ENCODE peak calls at places on chromosomes 3 and 15, in five cellular contexts. Q is PC-9, I is HepG2, Y is HCT116, W is neural progenitor cell. K is an unnamed sample.

GRCh38 chr3:64639022-64639421 is 48.8 kb downstream of the ADAMTS9 start:
- DNase-seq in Q (no peak), W (peak), I (no peak), Y (no peak), K (no peak)

GRCh38 chr3:53196575-53197407 is 35.8 kb downstream of the PRKCD start:
- DNase-seq in Y (peak), W (peak), I (peak), Q (peak), K (peak)

GRCh38 chr3:129558772-129559564 is 16.0 kb downstream of the H1-8 start:
- DNase-seq in Q (peak), I (peak), W (no peak), Y (no peak), K (no peak)

GRCh38 chr15:27232876-27233275 is 261.9 kb downstream of the GABRG3 start:
- DNase-seq in W (no peak), Q (no peak), Y (no peak), I (no peak), K (no peak)

GRCh38 chr3:45647148-45647619 is 42.0 kb upstream of the SACM1L start:
- DNase-seq in I (peak), W (no peak), Q (peak), Y (no peak), K (peak)

GRCh38 chr3:72694398-72694797 is 153.8 kb downstream of the SHQ1 start:
- DNase-seq in Q (no peak), Y (no peak), W (no peak), I (no peak), K (no peak)

GRCh38 chr15:71337197-71337845 is 222.1 kb downstream of the THSD4 start:
- DNase-seq in Y (peak), I (no peak), Q (peak), W (no peak), K (peak)

GRCh38 chr3:128748527-128748926 is 22.5 kb downstream of the RAB7A start:
- DNase-seq in W (no peak), Q (no peak), Y (no peak), I (no peak), K (no peak)

GRCh38 chr15:70447927-70448698 is 315.2 kb downstream of the UACA start:
- DNase-seq in I (no peak), W (no peak), Q (no peak), Y (no peak), K (no peak)

GRCh38 chr3:138950006-138950644 is 3.1 kb downstream of the FOXL2NB start:
- DNase-seq in I (no peak), Q (no peak), W (peak), Y (no peak), K (no peak)

GRCh38 chr3:190497809-190498208 is 16.1 kb upstream of the IL1RAP start:
- DNase-seq in I (no peak), Y (no peak), W (no peak), Q (no peak), K (peak)

GRCh38 chr3:145017959-145018358 is 1046.3 kb downstream of the DIPK2A start:
- DNase-seq in I (no peak), Q (no peak), W (no peak), Y (no peak), K (peak)

GRCh38 chr3:153289334-153289808 is 127.3 kb downstream of the RAP2B start:
- DNase-seq in I (no peak), Y (no peak), W (no peak), Q (no peak), K (peak)

GRCh38 chr3:169173231-169173630 is 490.3 kb downstream of the MECOM start:
- DNase-seq in W (peak), Q (peak), I (no peak), Y (peak), K (peak)

GRCh38 chr15:83061680-83062079 is 5.4 kb downstream of the BTBD1 start:
- DNase-seq in I (no peak), Q (no peak), Y (no peak), W (peak), K (no peak)

GRCh38 chr3:169430687-169431404 is 232.7 kb downstream of the MECOM start:
- DNase-seq in W (no peak), Q (peak), Y (no peak), I (no peak), K (peak)

GRCh38 chr15:83698294-83698693 is 44.4 kb downstream of the ADAMTSL3 start:
- DNase-seq in I (no peak), W (no peak), Y (no peak), Q (no peak), K (peak)

GRCh38 chr3:195821403-195822130 is 9.8 kb upstream of the MUC4 start:
- DNase-seq in Y (no peak), I (no peak), Q (peak), W (no peak), K (peak)

GRCh38 chr15:64004582-64004981 is 41.7 kb downstream of the DAPK2 start:
- DNase-seq in W (no peak), I (peak), Y (peak), Q (peak), K (peak)

GRCh38 chr3:175585898-175586297 is 726.8 kb downstream of the NAALADL2 start:
- DNase-seq in Y (peak), W (no peak), I (no peak), Q (peak), K (peak)

GRCh38 chr15:70799667-70800450 is 36.5 kb upstream of the UACA start:
- DNase-seq in I (peak), Y (no peak), W (no peak), Q (peak), K (peak)

GRCh38 chr3:51929420-51930003 is 12.2 kb downstream of the RRP9 start:
- DNase-seq in Y (no peak), W (peak), I (no peak), Q (no peak), K (peak)

GRCh38 chr15:74776851-74777768 is 4.8 kb upstream of the CSK start:
- DNase-seq in Y (no peak), I (no peak), W (peak), Q (no peak), K (no peak)

GRCh38 chr3:66144792-66145733 is 75.7 kb upstream of the SLC25A26 start:
- DNase-seq in W (no peak), Y (no peak), Q (peak), I (no peak), K (peak)

GRCh38 chr3:112446343-112446742 is 52.9 kb downstream of the BTLA start:
- DNase-seq in Y (no peak), Q (no peak), W (peak), I (no peak), K (no peak)

GRCh38 chr15:60091150-60091549 is 87.0 kb downstream of the FOXB1 start:
- DNase-seq in Q (peak), W (no peak), I (peak), Y (no peak), K (peak)

GRCh38 chr15:28873585-28874139 is 12.1 kb upstream of the APBA2 start:
- DNase-seq in I (no peak), Y (no peak), W (no peak), Q (no peak), K (no peak)

GRCh38 chr3:120908030-120908802 is at the start of gene STXBP5L:
- DNase-seq in I (peak), Y (peak), Q (no peak), W (peak), K (peak)

GRCh38 chr3:102036015-102036414 is 186.7 kb downstream of the NFKBIZ start:
- DNase-seq in Y (no peak), W (no peak), I (no peak), Q (no peak), K (no peak)

GRCh38 chr3:50474717-50475116 is 28.7 kb downstream of the CACNA2D2 start:
- DNase-seq in W (no peak), I (no peak), Q (no peak), Y (no peak), K (peak)

GRCh38 chr3:197730200-197730599 is 6.5 kb downstream of the RUBCN start:
- DNase-seq in W (no peak), I (no peak), Y (no peak), Q (peak), K (peak)

GRCh38 chr3:189978753-189979152 is 141.9 kb downstream of the P3H2 start:
- DNase-seq in Q (no peak), Y (no peak), I (no peak), W (no peak), K (no peak)

GRCh38 chr3:128278761-128279593 is 125.7 kb downstream of the EEFSEC start:
- DNase-seq in I (no peak), Y (no peak), Q (no peak), W (peak), K (no peak)

GRCh38 chr15:57427367-57427821 is 51.1 kb downstream of the CGNL1 start:
- DNase-seq in W (peak), I (peak), Q (no peak), Y (no peak), K (peak)

GRCh38 chr3:99901200-99901926 is 83.7 kb downstream of the CMSS1 start:
- DNase-seq in Q (peak), W (no peak), Y (peak), I (peak), K (peak)

GRCh38 chr3:115862824-115863223 is 239.5 kb downstream of the GAP43 start:
- DNase-seq in W (peak), Y (no peak), Q (no peak), I (no peak), K (no peak)

GRCh38 chr3:48756640-48757039 is 39.6 kb upstream of the IP6K2 start:
- DNase-seq in Q (no peak), Y (no peak), I (peak), W (no peak), K (peak)

GRCh38 chr15:99536422-99537033 is 29.3 kb upstream of the MEF2A start:
- DNase-seq in Q (peak), W (no peak), I (no peak), Y (peak), K (peak)

GRCh38 chr3:141686477-141687280 is 51.4 kb upstream of the RNF7 start:
- DNase-seq in W (no peak), I (peak), Q (no peak), Y (no peak), K (peak)

GRCh38 chr3:185858502-185859225 is 33.8 kb upstream of the IGF2BP2 start:
- DNase-seq in Y (no peak), W (no peak), Q (peak), I (peak), K (no peak)

GRCh38 chr3:62375655-62376054 is 2.3 kb upstream of the FEZF2 start:
- DNase-seq in Y (no peak), W (peak), Q (no peak), I (no peak), K (no peak)

GRCh38 chr3:62376187-62376720 is 2.9 kb upstream of the FEZF2 start:
- DNase-seq in Q (no peak), I (no peak), W (no peak), Y (no peak), K (no peak)

GRCh38 chr3:62378329-62378789 is 5.0 kb upstream of the FEZF2 start:
- DNase-seq in Q (no peak), I (no peak), Y (no peak), W (peak), K (no peak)

GRCh38 chr3:62379206-62379834 is 6.0 kb upstream of the FEZF2 start:
- DNase-seq in I (no peak), W (peak), Y (no peak), Q (no peak), K (no peak)

GRCh38 chr3:62376906-62377865 is 3.8 kb upstream of the FEZF2 start:
- DNase-seq in I (no peak), Q (no peak), W (peak), Y (no peak), K (no peak)
- TF ChIP-seq EZH2 in I (no peak), Q (no peak), W (peak), Y (no peak), K (no peak)

GRCh38 chr15:89406756-89407650 is 72.4 kb upstream of the POLG start:
- DNase-seq in I (no peak), Y (no peak), W (peak), Q (no peak), K (no peak)
- TF ChIP-seq EZH2 in I (peak), Y (no peak), W (peak), Q (no peak), K (no peak)

DNA sequence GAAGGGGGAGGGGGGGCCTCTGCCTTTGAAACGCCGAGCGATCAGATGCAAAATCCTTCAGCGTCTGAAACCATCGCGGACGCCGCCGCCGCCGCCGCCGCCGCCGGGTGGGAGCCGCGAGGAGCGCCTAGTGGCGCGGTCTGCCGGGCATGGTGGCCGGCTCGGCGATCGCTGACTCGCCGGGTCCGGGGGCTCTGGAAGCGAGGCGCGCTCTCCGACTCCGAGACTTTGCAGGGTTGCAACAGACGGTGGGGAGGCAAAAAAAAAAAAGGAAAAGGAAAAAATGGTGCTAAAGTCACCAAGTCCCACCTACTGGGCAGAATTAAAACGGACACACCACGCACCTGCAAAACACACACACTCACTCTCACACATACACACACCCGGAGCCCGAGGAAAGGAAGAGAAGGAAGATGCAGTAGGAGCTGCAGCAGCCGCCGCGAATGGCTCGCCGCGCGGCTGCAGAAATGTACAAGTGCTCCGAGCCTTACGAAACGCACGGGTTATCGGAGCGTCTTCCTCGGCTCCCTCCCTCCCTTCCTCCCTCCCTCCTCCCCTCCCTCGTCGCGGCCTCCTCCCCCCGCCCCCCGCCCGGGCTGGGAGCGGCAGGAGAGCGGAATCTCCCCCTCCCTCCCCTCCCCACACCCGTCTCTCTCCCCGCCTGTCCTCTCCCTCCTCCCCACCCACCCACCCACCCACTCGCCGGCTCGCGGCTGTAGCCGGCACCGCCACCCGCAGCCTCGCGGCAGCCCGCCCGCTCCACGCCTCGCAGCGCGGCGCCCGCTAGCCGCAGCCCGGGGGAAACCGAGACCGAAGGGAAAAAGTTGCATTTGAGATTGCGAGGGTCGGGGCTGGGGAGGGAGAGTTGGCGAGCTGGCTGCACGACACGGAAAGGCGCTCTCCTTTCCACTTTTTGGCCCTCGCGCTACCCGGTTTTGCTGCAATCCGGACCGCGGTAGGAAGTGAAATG is at the start of gene NTRK3:
- DNase-seq in Y (no peak), I (no peak), W (peak), Q (no peak), K (no peak)
- TF ChIP-seq EZH2 in Y (no peak), I (no peak), W (peak), Q (no peak), K (no peak)

DNA sequence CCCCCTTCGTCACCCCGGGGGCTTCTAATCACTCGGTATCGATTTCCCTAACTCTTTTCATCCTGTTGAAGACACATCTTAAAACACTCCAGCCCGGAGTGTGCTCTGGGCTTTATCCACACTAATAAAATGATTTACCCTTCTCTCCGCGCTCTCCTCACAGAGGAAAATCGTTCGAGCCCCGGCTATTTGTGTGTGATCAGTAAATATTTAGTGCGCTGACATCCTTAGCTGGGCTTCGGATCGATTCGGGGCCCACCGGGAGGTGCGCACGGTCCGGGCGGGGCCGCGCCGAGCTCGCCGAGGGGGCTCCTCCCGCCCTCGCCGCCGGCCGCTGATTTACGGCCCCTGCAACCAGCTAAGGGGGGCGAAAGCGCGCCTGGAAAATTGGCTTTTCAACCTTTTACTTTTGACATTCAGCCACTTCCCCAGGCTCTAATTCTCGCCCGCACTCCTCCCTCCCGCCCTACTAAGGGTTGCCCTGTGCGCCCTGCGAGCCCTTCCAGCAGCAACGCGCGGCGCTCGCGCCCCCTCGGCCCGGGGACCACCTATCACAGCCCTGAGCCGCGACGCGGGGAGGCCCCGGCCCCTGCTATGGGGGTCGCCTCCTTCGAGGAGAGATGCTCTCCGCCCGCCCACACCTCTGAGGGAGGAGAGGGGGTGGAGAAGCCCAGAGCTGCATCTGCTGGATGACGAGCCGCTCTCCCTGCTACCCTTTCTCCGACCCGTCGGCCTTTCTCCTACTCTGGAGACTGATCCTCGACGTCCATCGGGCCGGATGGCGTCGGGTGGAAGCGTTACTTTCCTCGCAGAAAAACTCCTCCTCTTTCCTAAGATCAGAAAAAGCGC is 7.9 kb upstream of the NR2F2 start:
- DNase-seq in Y (no peak), I (no peak), W (peak), Q (no peak), K (peak)
- TF ChIP-seq EZH2 in Y (no peak), I (no peak), W (peak), Q (no peak), K (no peak)

DNA sequence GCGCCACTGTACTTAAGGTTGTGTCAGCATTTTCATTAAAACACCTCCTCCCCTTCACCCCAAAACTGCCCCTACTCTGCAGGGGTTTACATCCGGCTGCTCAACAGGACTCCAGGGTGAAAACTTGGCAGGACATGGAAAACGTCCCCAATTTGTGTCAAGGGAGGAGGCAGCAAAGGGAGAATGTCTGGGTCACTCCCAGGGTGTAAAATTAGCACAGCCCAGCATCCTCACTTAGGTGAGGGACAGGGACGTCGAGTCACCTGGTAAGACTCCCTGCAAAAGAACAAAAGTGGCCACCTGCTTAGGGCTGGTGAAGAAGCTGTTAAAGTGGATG is 532.3 kb downstream of the FOXP1 start:
- DNase-seq in Y (no peak), Q (no peak), I (no peak), W (no peak), K (no peak)
- TF ChIP-seq EZH2 in Y (no peak), Q (no peak), I (no peak), W (no peak), K (no peak)

DNA sequence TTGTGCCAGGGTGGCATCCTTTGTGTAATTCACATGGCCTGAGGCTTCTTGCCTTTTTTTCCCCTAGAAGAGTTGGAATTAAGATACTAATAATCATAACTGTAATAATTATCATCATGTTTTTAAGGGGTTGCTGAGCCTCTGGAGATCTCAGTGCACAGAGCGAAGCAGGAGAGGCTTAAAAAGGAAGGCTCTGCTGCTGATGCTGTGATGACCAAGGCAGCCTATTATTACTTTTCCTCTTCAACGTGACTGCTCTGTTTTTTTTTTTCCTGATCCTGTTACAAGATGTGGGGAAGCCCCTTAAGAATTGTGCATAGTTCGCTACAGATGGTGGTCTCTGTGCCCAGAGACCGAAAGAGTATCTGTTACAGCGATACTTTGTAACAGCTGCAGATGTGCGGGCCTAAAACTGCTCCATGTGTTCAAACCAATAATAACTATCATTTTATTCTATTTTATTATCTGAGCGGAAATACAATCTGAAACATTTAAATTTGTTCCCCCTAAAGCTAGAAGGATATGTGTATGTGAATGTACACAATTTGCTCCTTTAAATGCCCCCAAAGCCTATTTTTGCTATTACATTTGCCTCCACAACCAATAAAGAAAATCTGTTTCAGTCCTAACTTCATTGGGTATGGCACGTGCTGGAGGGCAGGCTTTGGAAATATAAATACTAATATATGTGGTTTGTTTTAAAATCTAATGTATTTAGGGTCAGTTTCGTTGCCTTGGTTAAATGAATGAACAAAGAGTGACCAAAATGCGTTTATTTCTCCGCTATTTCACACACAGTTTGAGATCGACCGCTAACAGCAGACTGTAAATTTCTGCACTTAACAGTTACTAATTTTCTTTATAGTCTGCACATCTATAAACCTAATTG is 4.6 kb downstream of the SHOX2 start:
- DNase-seq in I (no peak), W (peak), Q (no peak), Y (no peak), K (no peak)
- TF ChIP-seq EZH2 in I (no peak), W (no peak), Q (no peak), Y (no peak), K (no peak)

GRCh38 chr3:14810070-14810732 is 8.6 kb upstream of the FGD5 start:
- DNase-seq in W (peak), Q (no peak), I (no peak), Y (no peak), K (no peak)
- TF ChIP-seq EZH2 in W (peak), Q (no peak), I (no peak), Y (no peak), K (no peak)

K was measured in PC-3.